ENCODE peak calls at places on chromosomes 5 and 9, in six cellular contexts. E, S, C, T, P and K are unnamed samples.

GRCh38 chr5:176608142-176608705 is 1.7 kb downstream of the GPRIN1 start:
- DNase-seq in T (no peak), C (no peak), P (no peak), S (no peak), E (no peak), K (no peak)

GRCh38 chr9:36808246-36808645 is 225.8 kb downstream of the PAX5 start:
- DNase-seq in S (no peak), E (no peak), C (no peak), T (no peak), P (no peak), K (no peak)

GRCh38 chr5:56751914-56752313 is 63.4 kb upstream of the MAP3K1 start:
- DNase-seq in S (no peak), T (no peak), P (no peak), E (no peak), C (no peak), K (peak)

GRCh38 chr5:57680686-57681085 is 198.1 kb upstream of the ACTBL2 start:
- DNase-seq in C (no peak), S (no peak), E (no peak), P (no peak), T (no peak), K (no peak)

GRCh38 chr5:64451551-64451950 is 54.3 kb upstream of the RGS7BP start:
- DNase-seq in P (no peak), C (no peak), T (no peak), S (no peak), E (no peak), K (no peak)

GRCh38 chr9:4615251-4615650 is 46.8 kb upstream of the PLPP6 start:
- DNase-seq in E (no peak), T (no peak), P (no peak), C (peak), S (peak), K (peak)

GRCh38 chr9:92875373-92875772 is 2.5 kb downstream of the ZNF484 start:
- DNase-seq in S (no peak), C (no peak), E (no peak), T (no peak), P (no peak), K (no peak)

GRCh38 chr9:137171149-137172063 is at the start of gene TMEM210:
- DNase-seq in P (no peak), T (no peak), E (no peak), S (no peak), C (no peak), K (no peak)

GRCh38 chr9:117643288-117643654 is 60.9 kb upstream of the TLR4 start:
- DNase-seq in C (no peak), P (no peak), T (no peak), S (no peak), E (no peak), K (no peak)

GRCh38 chr5:142474426-142474825 is 149.6 kb upstream of the SPRY4 start:
- DNase-seq in E (no peak), T (no peak), S (no peak), P (no peak), C (no peak), K (peak)

GRCh38 chr5:171323806-171324632 is 15.0 kb downstream of the TLX3 start:
- DNase-seq in T (peak), C (no peak), S (no peak), E (no peak), P (no peak), K (no peak)

GRCh38 chr5:117623042-117623815 is 1048.6 kb upstream of the SEMA6A start:
- DNase-seq in P (peak), E (no peak), C (no peak), S (no peak), T (no peak), K (peak)

GRCh38 chr9:33375238-33375840 is 27.0 kb downstream of the AQP7 start:
- DNase-seq in S (peak), P (no peak), T (no peak), C (no peak), E (peak), K (no peak)

GRCh38 chr9:131239307-131239975 is 36.9 kb downstream of the FAM78A start:
- DNase-seq in P (no peak), E (no peak), S (no peak), T (no peak), C (no peak), K (no peak)

GRCh38 chr5:112063878-112064615 is 307.1 kb upstream of the NREP start:
- DNase-seq in P (no peak), C (no peak), S (no peak), T (no peak), E (no peak), K (no peak)

GRCh38 chr5:84287964-84288363 is 96.7 kb downstream of the EDIL3 start:
- DNase-seq in C (peak), P (no peak), T (peak), E (no peak), S (peak), K (no peak)

GRCh38 chr5:139881145-139881733 is 85.6 kb downstream of the PSD2 start:
- DNase-seq in P (peak), C (no peak), T (no peak), S (no peak), E (no peak), K (no peak)

GRCh38 chr9:127506814-127507750 is 55.8 kb downstream of the LRSAM1 start:
- DNase-seq in S (peak), E (no peak), T (no peak), P (no peak), C (peak), K (no peak)

GRCh38 chr9:115263731-115264130 is 145.8 kb upstream of the TNC start:
- DNase-seq in T (no peak), C (peak), E (no peak), P (no peak), S (peak), K (no peak)

GRCh38 chr5:16763211-16763610 is 146.4 kb upstream of the RETREG1 start:
- DNase-seq in S (no peak), E (no peak), C (no peak), T (no peak), P (no peak), K (no peak)

GRCh38 chr9:91301161-91301560 is 60.6 kb downstream of the AUH start:
- DNase-seq in S (peak), C (peak), T (no peak), P (no peak), E (no peak), K (no peak)

GRCh38 chr9:90204128-90204838 is 438.3 kb downstream of the DIRAS2 start:
- DNase-seq in P (no peak), C (no peak), E (no peak), T (no peak), S (no peak), K (no peak)

GRCh38 chr5:88880196-88880595 is 2.8 kb downstream of the MEF2C start:
- DNase-seq in T (no peak), E (no peak), S (no peak), C (no peak), P (no peak), K (no peak)
- H3K4me3 ChIP-seq in T (no peak), E (peak), S (peak), C (no peak), P (peak), K (no peak)

DNA sequence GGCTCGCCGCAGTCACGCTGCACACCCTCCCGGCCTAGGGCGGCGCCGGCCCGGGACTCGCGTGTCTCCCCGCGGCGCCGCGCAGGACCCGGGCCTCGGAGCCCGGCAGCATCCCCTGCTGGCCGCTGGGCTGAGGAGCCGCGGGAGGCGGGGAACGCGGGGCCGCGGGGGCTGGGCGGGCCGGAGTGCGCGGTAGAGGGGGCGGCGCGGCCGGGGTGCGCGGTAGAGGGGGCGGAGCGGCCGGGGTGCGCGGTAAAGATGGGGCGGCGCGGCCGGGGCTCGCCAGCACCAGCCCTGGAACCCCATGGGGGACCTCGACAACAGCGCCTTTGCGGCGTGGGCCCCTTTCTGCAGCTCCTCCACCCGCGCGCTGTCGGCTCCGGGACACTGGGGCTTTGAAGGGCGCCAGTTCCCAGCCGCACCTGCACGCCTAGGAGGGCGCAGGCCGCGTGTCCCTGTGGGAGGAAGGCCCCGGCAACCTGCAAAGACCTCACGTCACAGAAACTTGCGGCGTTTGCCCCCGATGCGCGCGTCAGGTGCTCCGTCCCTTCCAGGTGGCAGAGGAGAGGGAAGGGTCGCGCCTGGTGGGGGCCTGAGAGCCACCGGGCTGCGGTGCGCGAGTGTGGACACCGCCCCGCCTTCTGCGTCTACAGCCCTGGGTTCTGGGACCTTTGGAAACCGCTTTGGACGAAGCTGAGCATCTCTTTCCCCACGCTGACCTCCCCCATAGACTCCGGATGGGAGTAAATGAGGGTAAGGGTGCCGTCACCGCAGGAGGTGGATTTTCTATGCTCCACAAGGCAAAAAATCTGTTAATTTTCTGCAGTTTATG is 49.6 kb downstream of the NSUN2 start:
- DNase-seq in P (peak), T (no peak), S (peak), E (no peak), C (no peak), K (no peak)
- TF ChIP-seq CTCF in P (peak), T (no peak), S (peak), E (no peak), C (peak), K (no peak)

GRCh38 chr9:134868751-134869553 is 11.7 kb upstream of the FCN2 start:
- DNase-seq in T (no peak), C (no peak), S (no peak), P (no peak), E (no peak), K (no peak)
- H3K4me3 ChIP-seq in T (no peak), C (no peak), S (no peak), P (no peak), E (no peak), K (no peak)

GRCh38 chr9:80285325-80285724 is 713.6 kb downstream of the TLE4 start:
- DNase-seq in E (no peak), T (no peak), S (peak), C (peak), P (peak), K (no peak)
- TF ChIP-seq CTCF in E (no peak), T (peak), S (peak), C (peak), P (peak), K (no peak)

DNA sequence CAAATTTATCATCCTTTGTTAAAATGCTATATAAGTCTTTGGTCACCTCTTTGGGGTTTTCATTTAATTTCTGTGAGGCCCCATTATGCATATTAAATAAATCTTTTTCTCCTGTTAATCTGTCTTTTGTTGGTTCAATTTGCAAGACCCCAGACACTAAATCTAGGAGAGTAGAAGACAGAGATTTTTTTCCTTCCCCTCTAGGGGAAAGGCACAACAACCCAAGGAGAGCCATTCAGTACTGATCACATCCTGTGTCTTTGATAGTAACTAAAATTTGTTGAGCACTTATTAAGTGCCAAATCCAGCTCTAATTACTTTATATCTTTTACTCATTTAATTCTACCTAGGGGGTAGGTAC is 74.4 kb downstream of the ALDH7A1 start:
- DNase-seq in C (no peak), E (no peak), T (no peak), S (no peak), P (no peak), K (no peak)
- H3K4me3 ChIP-seq in C (no peak), E (no peak), T (no peak), S (no peak), P (no peak), K (no peak)

GRCh38 chr5:160180931-160181330 is 48.4 kb upstream of the FABP6 start:
- DNase-seq in P (no peak), S (no peak), T (no peak), E (no peak), C (no peak), K (no peak)

GRCh38 chr5:160185954-160186353 is 43.4 kb upstream of the FABP6 start:
- DNase-seq in E (no peak), P (no peak), T (no peak), S (no peak), C (no peak), K (no peak)

GRCh38 chr5:160186480-160186879 is 42.8 kb upstream of the FABP6 start:
- DNase-seq in C (no peak), T (no peak), E (no peak), S (no peak), P (no peak), K (no peak)

GRCh38 chr5:160183075-160183474 is 46.2 kb upstream of the FABP6 start:
- DNase-seq in E (peak), T (no peak), P (no peak), S (no peak), C (no peak), K (no peak)

DNA sequence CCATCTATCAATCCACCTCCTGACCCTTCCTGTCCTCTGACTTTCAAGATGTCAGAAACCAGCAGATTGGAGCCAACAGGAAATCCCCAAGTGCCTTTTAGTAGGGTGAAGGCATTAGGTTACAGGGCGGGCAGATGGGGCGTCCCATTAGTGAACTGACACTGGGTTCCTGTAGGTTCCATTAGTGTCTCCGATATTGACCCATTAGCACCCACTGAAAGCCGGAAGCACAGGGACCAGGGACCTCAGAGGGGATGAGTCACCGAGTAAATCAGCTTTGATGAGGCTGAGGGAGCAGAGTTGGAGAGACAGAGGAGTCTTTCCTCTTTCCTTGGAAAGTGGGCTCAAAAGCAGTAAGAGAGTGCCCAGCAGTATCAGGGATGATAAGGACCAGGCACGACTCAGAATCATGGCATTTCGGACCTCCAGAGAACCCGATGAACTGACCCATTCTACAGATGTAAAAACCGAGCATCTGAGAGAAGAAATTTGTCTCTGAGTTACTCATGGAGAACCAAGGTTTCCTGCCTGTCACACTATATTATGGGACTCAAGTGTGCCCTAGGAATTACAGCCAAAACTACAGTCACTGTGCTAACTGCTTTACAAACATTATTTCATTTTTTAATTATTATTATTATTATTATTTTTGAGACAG is 47.2 kb upstream of the FABP6 start:
- DNase-seq in S (peak), P (no peak), T (no peak), E (no peak), C (no peak), K (no peak)
- TF ChIP-seq CTCF in S (no peak), P (no peak), T (no peak), E (no peak), C (no peak), K (no peak)

GRCh38 chr5:115859378-115859777 is 17.6 kb downstream of the AP3S1 start:
- DNase-seq in S (peak), C (no peak), T (no peak), E (no peak), P (no peak), K (no peak)

GRCh38 chr5:115856936-115857524 is 15.3 kb downstream of the AP3S1 start:
- DNase-seq in T (no peak), E (no peak), S (no peak), C (no peak), P (no peak), K (no peak)

GRCh38 chr5:115857621-115858349 is 16.1 kb downstream of the AP3S1 start:
- DNase-seq in C (peak), T (peak), S (peak), P (no peak), E (no peak), K (no peak)

GRCh38 chr5:115855959-115856358 is 14.2 kb downstream of the AP3S1 start:
- DNase-seq in C (peak), P (no peak), E (no peak), S (no peak), T (no peak), K (no peak)

DNA sequence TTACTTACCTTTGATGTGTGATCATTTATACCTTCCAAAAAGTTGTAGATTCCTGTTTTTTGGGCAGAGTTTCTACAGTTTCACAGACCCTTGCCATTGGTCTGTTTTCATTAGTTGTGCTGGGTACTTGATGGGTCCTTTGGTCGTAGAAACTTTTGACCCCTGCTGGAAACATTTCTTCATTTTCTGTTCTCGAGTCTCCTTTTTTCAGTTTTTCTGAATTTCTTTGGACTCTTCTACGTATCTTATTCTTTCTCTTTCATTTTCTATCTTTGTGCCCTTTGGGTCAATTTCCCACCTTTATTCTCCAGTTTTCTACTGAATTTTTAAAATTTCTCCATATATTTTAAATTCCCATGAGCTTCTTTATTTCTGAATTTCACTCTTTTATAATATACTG is 16.7 kb downstream of the AP3S1 start:
- DNase-seq in E (no peak), T (no peak), S (no peak), P (no peak), C (no peak), K (no peak)
- H3K4me3 ChIP-seq in E (no peak), T (no peak), S (no peak), P (no peak), C (no peak), K (no peak)